ENCODE peak calls at places on chromosomes 13 and 19, in four cellular contexts. Y is CD4-positive, CD25-positive, alpha-beta regulatory T cell; L is upper lobe of right lung; Z is neural progenitor cell. V is an unnamed sample.
A peak's percentile ranks its signal among the peaks of the same experiment; 100 is the strongest.

GRCh38 chr13:83620535-83621220 is 261.6 kb downstream of the SLITRK1 start:
- DNase-seq in Y (no peak), L (no peak), Z (no peak), V (no peak)

GRCh38 chr13:111398196-111398595 is 77.8 kb downstream of the TEX29 start:
- DNase-seq in Y (no peak), L (no peak), Z (no peak), V (peak; percentile 7)

GRCh38 chr13:25908390-25908789 is 143.4 kb downstream of the SHISA2 start:
- DNase-seq in Y (no peak), L (no peak), Z (peak; percentile 69), V (no peak)

GRCh38 chr13:26544707-26545106 is 12.8 kb upstream of the WASF3 start:
- DNase-seq in Y (no peak), L (no peak), Z (no peak), V (no peak)

GRCh38 chr19:35459414-35460082 is 11.5 kb downstream of the FFAR2 start:
- DNase-seq in Y (no peak), L (peak; percentile 72), Z (no peak), V (no peak)

GRCh38 chr19:7395360-7395781 is 46.6 kb downstream of the ARHGEF18 start:
- DNase-seq in Y (no peak), L (no peak), Z (peak; percentile 41), V (no peak)

GRCh38 chr19:28644261-28644660 is 568.7 kb downstream of the UQCRFS1 start:
- DNase-seq in Y (no peak), L (no peak), Z (no peak), V (no peak)

GRCh38 chr13:77918391-77919261 is at the start of gene EDNRB:
- DNase-seq in Y (no peak), L (peak; percentile 79), Z (peak; percentile 58), V (no peak)

GRCh38 chr13:39967199-39967959 is 311.9 kb downstream of the COG6 start:
- DNase-seq in Y (no peak), L (no peak), Z (no peak), V (no peak)

DNA sequence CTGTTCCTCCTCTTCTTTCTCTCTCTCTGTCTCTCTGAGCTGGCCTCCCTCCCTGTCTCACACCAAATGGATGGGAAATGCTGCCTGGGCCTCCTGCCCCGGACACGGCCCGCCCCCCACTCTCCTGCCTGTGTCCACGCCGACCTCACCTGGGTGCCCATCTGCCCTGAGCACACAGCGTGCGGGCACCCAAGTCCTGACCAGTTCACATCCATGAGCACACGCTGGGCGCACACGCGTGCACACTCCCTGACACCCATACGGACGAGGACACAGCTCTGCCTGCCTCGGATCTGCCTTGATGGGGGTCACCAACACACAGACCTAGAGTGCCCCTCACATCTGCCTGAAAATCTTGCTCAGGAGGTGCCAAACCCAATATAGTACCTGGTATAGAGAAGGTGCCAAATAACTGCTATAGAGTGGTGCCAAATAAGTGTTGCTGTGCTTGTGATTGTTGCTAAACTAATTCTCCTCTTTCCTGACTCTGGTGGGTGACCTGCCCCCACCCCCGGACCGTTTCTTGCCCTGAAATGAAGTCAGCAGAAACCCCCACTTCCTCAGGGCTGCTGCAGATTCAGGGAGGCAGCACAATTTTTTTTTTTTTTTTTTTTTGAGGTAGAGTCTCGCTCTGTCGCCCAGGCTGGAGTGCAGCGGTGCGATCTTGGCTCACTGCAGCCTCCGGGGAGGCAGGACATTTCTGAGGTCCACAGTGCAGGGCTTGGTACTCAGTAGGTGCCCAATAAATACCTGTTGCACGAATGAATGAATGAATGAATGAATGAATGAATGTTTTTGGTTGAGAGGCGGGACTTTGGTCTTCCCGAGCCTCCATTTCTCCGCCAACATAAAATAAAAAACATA is 4.6 kb downstream of the NFIC start:
- DNase-seq in Y (no peak), L (no peak), Z (no peak), V (no peak)
- H3K4me1 ChIP-seq in Y (peaks cover 16% of the 10 kb centered on the region), L (peaks cover 34% of the 10 kb centered on the region), Z (peaks cover 18% of the 10 kb centered on the region), V (peaks cover 3% of the 10 kb centered on the region)

GRCh38 chr13:112783135-112783945 is 93.5 kb downstream of the ATP11A start:
- DNase-seq in Y (no peak), L (peak; percentile 74), Z (no peak), V (no peak)

GRCh38 chr13:112784811-112785418 is 95.1 kb downstream of the ATP11A start:
- DNase-seq in Y (no peak), L (no peak), Z (no peak), V (no peak)

GRCh38 chr13:112782433-112783010 is 92.7 kb downstream of the ATP11A start:
- DNase-seq in Y (no peak), L (no peak), Z (no peak), V (no peak)

GRCh38 chr13:112783946-112784500 is 94.2 kb downstream of the ATP11A start:
- DNase-seq in Y (no peak), L (peak; percentile 87), Z (no peak), V (no peak)

GRCh38 chr13:112785419-112785856 is 95.6 kb downstream of the ATP11A start:
- DNase-seq in Y (no peak), L (no peak), Z (no peak), V (no peak)
- H3K27ac ChIP-seq in Y (no peak overlapping the region), L (no peak overlapping the region), Z (no peak overlapping the region), V (no peak overlapping the region)

GRCh38 chr19:19822148-19822429 is 539 bp upstream of the ZNF506 start:
- DNase-seq in Y (no peak), L (no peak), Z (no peak), V (no peak)
- H3K9me3 ChIP-seq in Y (peaks cover 54% of the 10 kb centered on the region), L (peaks cover 3% of the 10 kb centered on the region), Z (peaks cover 7% of the 10 kb centered on the region), V (no peaks in the 10 kb centered on the region)

GRCh38 chr19:46978470-46978869 is 41.2 kb upstream of the NPAS1 start:
- DNase-seq in Y (no peak), L (no peak), Z (no peak), V (no peak)

GRCh38 chr19:46981296-46981695 is 38.3 kb upstream of the NPAS1 start:
- DNase-seq in Y (no peak), L (no peak), Z (no peak), V (no peak)

GRCh38 chr19:46979103-46979769 is 40.4 kb upstream of the NPAS1 start:
- DNase-seq in Y (no peak), L (no peak), Z (no peak), V (no peak)

GRCh38 chr19:46979770-46980105 is 39.9 kb upstream of the NPAS1 start:
- DNase-seq in Y (no peak), L (no peak), Z (peak; percentile 47), V (no peak)

DNA sequence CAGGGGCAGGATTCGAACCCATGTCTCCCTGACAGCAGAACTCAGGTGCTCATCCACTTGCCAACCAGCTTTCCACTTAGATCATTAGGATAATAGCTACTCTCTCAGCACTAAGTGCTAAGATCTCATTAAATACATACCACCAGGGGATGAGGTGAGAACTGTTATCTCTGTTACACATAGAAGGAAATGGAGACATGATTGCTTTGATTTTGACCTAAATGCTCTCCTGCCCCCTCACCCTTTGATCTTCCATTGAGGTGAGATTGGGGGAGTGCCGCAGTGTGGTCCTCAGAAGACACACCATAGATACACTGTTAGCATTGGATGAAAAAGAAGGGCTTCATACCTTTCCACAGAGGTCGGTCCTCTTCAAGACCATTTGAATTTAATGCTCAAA is 38.9 kb upstream of the NPAS1 start:
- DNase-seq in Y (no peak), L (no peak), Z (no peak), V (no peak)
- H3K4me1 ChIP-seq in Y (no peaks in the 10 kb centered on the region), L (peaks cover 60% of the 10 kb centered on the region), Z (peaks cover 38% of the 10 kb centered on the region), V (no peaks in the 10 kb centered on the region)